ENCODE peak calls at places on chromosomes 16 and 17, in five cellular contexts. H is upper lobe of left lung, B is HepG2, G is K562, K is GM12878. S is an unnamed sample.

GRCh38 chr17:44356241-44356640 is 7.4 kb downstream of the FAM171A2 start:
- ATAC-seq in B (peak; percentile 52), H (no peak), G (no peak), K (no peak), S (no peak)

GRCh38 chr17:40459646-40460584 is 16.7 kb downstream of the IGFBP4 start:
- ATAC-seq in H (no peak), B (no peak), K (no peak), G (no peak), S (no peak)

GRCh38 chr16:26027060-26027459 is 335.3 kb downstream of the HS3ST4 start:
- ATAC-seq in G (no peak), B (no peak), K (no peak), H (no peak), S (no peak)

GRCh38 chr17:17416400-17417360 is 60.1 kb upstream of the MED9 start:
- ATAC-seq in H (peak; percentile 30), B (peak; percentile 84), G (peak; percentile 24), K (no peak), S (no peak)

GRCh38 chr17:2485970-2486369 is 25.7 kb downstream of the METTL16 start:
- ATAC-seq in G (no peak), K (no peak), H (no peak), B (no peak), S (no peak)

GRCh38 chr16:55257971-55258613 is 65.9 kb upstream of the IRX6 start:
- ATAC-seq in H (peak; percentile 91), K (peak; percentile 84), B (peak; percentile 97), G (peak; percentile 97), S (no peak)

GRCh38 chr17:42535400-42536047 is 517 bp upstream of the NAGLU start:
- ATAC-seq in B (no peak), G (peak; percentile 23), H (peak; percentile 32), K (peak; percentile 27), S (no peak)

GRCh38 chr16:46731691-46732555 is 16.2 kb downstream of the MYLK3 start:
- ATAC-seq in B (peak; percentile 36), H (no peak), K (peak; percentile 49), G (no peak), S (no peak)

GRCh38 chr17:30920683-30921543 is 832 bp upstream of the ADAP2 start:
- ATAC-seq in G (no peak), H (no peak), K (peak; percentile 42), B (no peak), S (no peak)

GRCh38 chr17:27547301-27547683 is 83.7 kb upstream of the LGALS9 start:
- ATAC-seq in G (peak; percentile 37), K (no peak), H (no peak), B (no peak), S (no peak)

GRCh38 chr16:67936876-67937605 is 391 bp upstream of the PSMB10 start:
- ATAC-seq in G (peak; percentile 0), H (no peak), K (peak; percentile 80), B (peak; percentile 0), S (no peak)

GRCh38 chr17:50274142-50274944 is at the start of gene TMEM92:
- ATAC-seq in G (peak; percentile 88), B (no peak), K (peak; percentile 55), H (no peak), S (no peak)

GRCh38 chr16:30183961-30184429 is 593 bp downstream of the CORO1A start:
- ATAC-seq in K (peak; percentile 48), H (peak; percentile 6), G (no peak), B (no peak), S (no peak)

GRCh38 chr16:78684040-78684611 is 584.7 kb downstream of the WWOX start:
- ATAC-seq in G (no peak), K (no peak), B (peak; percentile 73), H (peak; percentile 83), S (peak; percentile 91)

GRCh38 chr17:75034236-75034908 is 12.4 kb downstream of the ATP5PD start:
- ATAC-seq in H (peak; percentile 63), G (peak; percentile 72), B (peak; percentile 58), K (peak; percentile 86), S (peak; percentile 73)
- TF ChIP-seq CTCF in H (peak; percentile 42), G (no peak), B (peak; percentile 48), K (no peak), S (no peak)

DNA sequence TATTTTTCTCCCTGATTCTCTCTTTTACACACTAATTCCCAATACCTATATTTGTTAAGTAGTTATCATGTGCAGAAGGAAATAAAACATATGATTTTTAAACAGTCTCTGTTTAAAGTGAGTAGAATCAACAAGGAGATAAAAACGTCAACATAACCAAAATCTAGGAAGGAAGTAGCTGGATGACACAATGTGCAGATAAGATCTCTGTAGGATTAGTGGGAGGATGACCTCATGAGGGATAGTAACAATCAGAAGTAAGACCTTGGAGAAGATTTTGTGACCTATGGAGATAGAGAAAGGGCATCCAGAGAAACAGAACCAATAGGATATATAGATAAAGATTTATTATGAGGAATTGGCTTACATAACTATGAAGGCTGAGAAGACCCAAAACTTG is 262.6 kb upstream of the CDH11 start:
- ATAC-seq in B (no peak), H (no peak), G (no peak), K (no peak), S (no peak)
- TF ChIP-seq EP300 in B (no peak), H (no peak), G (no peak), K (no peak), S (no peak)

DNA sequence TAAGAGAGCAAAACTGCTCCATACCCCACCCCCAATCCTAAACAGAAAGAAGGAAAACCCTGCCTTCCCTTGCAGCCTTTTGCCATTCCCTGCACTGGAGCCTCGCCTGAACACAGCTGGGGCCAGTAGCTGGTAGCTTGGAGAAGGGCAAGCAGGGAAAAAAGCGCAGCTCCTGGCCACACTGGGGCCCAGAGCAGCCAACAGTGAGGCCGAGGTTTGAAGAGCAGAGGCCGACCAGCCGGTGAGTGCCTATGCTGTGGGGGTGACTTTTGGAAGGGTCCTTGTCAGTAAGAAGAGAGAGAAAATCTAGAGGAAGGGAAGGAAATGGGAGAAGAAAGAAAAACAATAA is 3.2 kb upstream of the HOXB9 start:
- ATAC-seq in H (no peak), B (no peak), G (no peak), K (no peak), S (no peak)
- H3K27me3 ChIP-seq in H (peaks cover 3% of the 10 kb centered on the region), B (peaks cover 38% of the 10 kb centered on the region), G (no peaks in the 10 kb centered on the region), K (peaks cover 24% of the 10 kb centered on the region), S (peaks cover 100% of the 10 kb centered on the region)

DNA sequence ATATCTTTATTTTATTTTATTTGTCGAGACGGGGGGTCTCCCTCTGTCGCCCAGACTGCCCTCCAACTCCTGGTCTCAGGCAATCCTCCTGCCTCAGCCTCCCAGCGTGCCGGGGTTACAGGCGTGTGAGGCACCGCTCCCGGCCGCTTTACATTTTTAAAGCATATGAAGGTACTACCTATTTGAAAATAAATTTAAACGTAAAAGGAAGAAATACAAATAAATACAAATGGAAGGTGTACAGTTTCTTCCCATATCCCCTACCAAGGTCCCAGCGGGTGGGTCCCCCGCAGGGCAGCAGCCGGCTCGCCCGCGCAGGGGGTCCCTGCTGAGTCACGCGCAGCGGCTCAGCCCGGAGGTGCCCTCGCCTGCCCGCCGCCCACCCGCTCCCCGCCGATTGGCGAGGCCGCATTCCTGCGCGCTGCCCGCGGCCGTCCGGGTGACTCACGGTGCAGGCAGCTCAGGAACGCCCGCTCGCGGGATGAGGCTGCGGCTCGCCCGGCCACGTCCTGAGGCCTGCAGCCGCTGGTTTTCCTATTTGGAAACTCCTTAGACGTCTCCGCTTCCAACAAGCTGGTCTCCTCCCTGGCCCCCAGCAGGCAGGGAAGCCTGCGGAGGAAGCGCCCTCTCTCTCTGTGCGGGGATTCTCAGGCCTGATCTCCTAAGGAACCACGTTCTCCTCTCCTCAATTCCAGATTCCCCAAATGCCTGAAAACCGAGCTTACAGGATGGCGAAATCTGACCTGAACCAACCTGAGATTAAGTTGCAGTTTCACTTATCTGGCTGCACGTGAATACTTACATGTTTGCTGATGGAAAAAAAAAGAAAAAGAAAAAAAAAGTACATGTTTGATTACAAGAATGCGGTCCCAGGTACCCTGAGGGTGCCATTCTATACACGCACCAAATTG is 54.8 kb upstream of the MAP3K14 start:
- ATAC-seq in G (no peak), H (peak; percentile 97), K (no peak), B (peak; percentile 97), S (peak; percentile 98)
- TF ChIP-seq CTCF in G (no peak), H (peak; percentile 4), K (no peak), B (peak; percentile 48), S (no peak)

GRCh38 chr17:78343099-78343432 is 16.8 kb downstream of the SOCS3 start:
- ATAC-seq in B (no peak), H (peak; percentile 77), K (peak; percentile 46), G (no peak), S (peak; percentile 53)
- TF ChIP-seq EP300 in B (no peak), H (peak; percentile 50), K (no peak), G (no peak), S (no peak)

DNA sequence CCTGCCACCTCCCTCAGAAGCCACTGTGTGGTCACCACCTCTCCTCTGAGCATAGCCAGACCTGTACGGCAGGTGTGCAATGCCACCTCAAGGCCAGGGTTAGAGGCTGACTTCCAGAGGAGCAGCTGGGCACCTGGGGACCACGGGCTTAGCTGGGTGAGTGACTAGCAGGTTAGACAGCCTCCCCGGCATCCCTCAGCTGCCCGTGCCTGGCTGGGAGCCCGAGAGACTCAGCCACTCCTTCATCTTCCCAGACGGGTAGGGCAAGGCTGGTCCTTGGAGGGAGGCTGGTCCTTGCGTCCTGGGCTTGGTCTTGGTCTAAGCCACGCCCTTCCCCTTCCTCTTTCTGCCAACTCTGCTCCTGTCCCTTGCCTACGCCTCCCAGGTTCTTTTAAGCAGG is 7.8 kb downstream of the CRHR1 start:
- ATAC-seq in H (no peak), K (no peak), B (no peak), G (no peak), S (no peak)
- H3K27me3 ChIP-seq in H (no peaks in the 10 kb centered on the region), K (peaks cover 5% of the 10 kb centered on the region), B (peaks cover 29% of the 10 kb centered on the region), G (peaks cover 84% of the 10 kb centered on the region), S (peaks cover 91% of the 10 kb centered on the region)

GRCh38 chr16:88878967-88879787 is 12.7 kb upstream of the PABPN1L start:
- ATAC-seq in B (peak; percentile 3), H (no peak), G (no peak), K (no peak), S (no peak)
- TF ChIP-seq CTCF in B (no peak), H (no peak), G (no peak), K (no peak), S (no peak)

DNA sequence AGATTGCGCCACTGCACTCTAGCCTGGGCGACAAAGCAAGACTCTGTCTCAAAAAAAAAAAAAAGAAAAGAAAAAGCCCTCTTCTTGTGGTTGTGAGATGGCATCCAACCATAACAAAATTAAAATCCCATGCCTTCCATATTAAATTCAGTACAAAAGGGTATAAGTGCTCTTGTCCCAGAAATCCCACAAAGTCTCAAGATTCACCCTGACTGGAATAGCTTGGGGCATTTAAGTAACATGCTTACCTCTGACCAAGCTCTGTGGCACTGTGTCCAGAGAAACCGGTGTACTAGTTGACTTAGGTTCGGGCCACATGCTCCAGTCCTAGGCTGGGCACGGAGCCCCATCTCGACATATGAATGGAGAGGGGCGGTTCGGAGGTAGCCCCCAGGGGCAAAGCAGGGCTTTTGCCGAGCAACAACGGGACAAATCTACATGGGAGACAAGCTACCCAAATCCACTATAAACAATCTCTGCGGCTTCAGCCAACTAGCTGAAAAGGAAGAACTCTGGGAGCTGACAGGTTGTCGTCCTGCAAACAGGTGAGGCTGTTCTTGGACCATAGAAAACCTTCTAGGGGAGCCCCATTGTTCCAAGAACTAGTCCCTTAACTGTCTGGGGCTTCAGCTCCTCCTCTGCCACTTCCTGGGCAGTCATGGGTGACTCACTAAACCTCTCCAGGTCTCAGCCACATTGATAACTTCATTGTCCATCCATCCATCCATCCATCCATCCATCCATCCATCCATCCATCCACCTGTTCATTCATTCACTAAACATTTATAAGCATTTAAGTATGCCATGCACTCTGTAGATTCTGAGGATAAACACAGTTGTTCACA is 10.3 kb upstream of the IL4R start:
- ATAC-seq in H (no peak), G (no peak), B (no peak), K (no peak), S (no peak)
- TF ChIP-seq EP300 in H (no peak), G (no peak), B (no peak), K (no peak), S (no peak)